ENCODE peak calls at places on chromosomes 6 and 20, in eight cellular contexts. Y, B, M, E, D, W, X and G are unnamed samples.

GRCh38 chr6:89414215-89414614 is 2.1 kb upstream of the RRAGD start:
- DNase-seq in E (no peak), D (no peak), Y (peak), W (no peak), M (no peak), X (no peak), B (no peak), G (no peak)

GRCh38 chr6:45076217-45076616 is 251.9 kb upstream of the RUNX2 start:
- DNase-seq in M (no peak), X (peak), E (peak), B (no peak), D (no peak), Y (no peak), W (no peak), G (no peak)

GRCh38 chr20:38167851-38168760 is 3.0 kb upstream of the TGM2 start:
- DNase-seq in Y (peak), B (peak), D (no peak), X (peak), E (peak), M (peak), W (no peak), G (no peak)

GRCh38 chr20:23375827-23376226 is 13.8 kb downstream of the GZF1 start:
- DNase-seq in Y (no peak), E (no peak), W (no peak), X (no peak), D (no peak), B (no peak), M (no peak), G (no peak)

GRCh38 chr6:71768356-71768755 is 118.0 kb upstream of the RIMS1 start:
- DNase-seq in W (no peak), Y (no peak), X (no peak), B (no peak), M (no peak), E (no peak), D (no peak), G (no peak)

GRCh38 chr6:36127462-36128016 is 2.8 kb upstream of the MAPK13 start:
- DNase-seq in B (peak), Y (peak), E (peak), W (no peak), X (peak), M (no peak), D (no peak), G (no peak)

GRCh38 chr6:135180458-135181332 is at the start of gene MYB:
- DNase-seq in B (peak), E (peak), D (no peak), X (peak), Y (peak), W (no peak), M (no peak), G (no peak)

GRCh38 chr6:125101656-125102055 is 51.9 kb upstream of the TPD52L1 start:
- DNase-seq in X (peak), Y (no peak), M (no peak), B (no peak), W (no peak), D (no peak), E (no peak), G (no peak)

GRCh38 chr6:157954150-157955117 is 27.2 kb upstream of the SYNJ2 start:
- DNase-seq in E (peak), D (no peak), W (no peak), B (peak), Y (peak), M (no peak), X (peak), G (no peak)

GRCh38 chr20:19968488-19969073 is 48.6 kb upstream of the NAA20 start:
- DNase-seq in B (peak), D (no peak), E (no peak), W (no peak), X (no peak), M (no peak), Y (no peak), G (no peak)

GRCh38 chr6:88749849-88750248 is 213.6 kb downstream of the RNGTT start:
- DNase-seq in Y (no peak), D (no peak), M (no peak), X (no peak), B (no peak), E (no peak), W (no peak), G (no peak)

GRCh38 chr6:142693446-142693845 is 251.5 kb downstream of the HIVEP2 start:
- DNase-seq in W (no peak), D (no peak), M (no peak), Y (no peak), B (peak), E (peak), X (peak), G (no peak)

GRCh38 chr6:130322673-130323268 is 43.0 kb upstream of the TMEM200A start:
- DNase-seq in E (peak), B (peak), M (no peak), X (peak), W (no peak), Y (peak), D (no peak), G (no peak)

GRCh38 chr6:97626586-97627441 is 343.8 kb upstream of the MMS22L start:
- DNase-seq in M (no peak), W (no peak), E (no peak), Y (peak), D (no peak), B (no peak), X (peak), G (no peak)

GRCh38 chr6:134315189-134315588 is 2.7 kb downstream of the SGK1 start:
- DNase-seq in E (no peak), D (no peak), Y (no peak), W (no peak), M (no peak), B (no peak), X (no peak), G (no peak)

GRCh38 chr6:68639826-68640505 is 4.9 kb downstream of the ADGRB3 start:
- DNase-seq in E (peak), D (no peak), M (no peak), Y (no peak), X (no peak), B (no peak), W (no peak), G (no peak)

GRCh38 chr20:62953167-62953838 is 794 bp downstream of the SLC17A9 start:
- DNase-seq in Y (peak), E (no peak), B (no peak), X (peak), D (no peak), W (no peak), M (no peak), G (no peak)

GRCh38 chr6:170143401-170144150 is 147.3 kb downstream of the DLL1 start:
- DNase-seq in X (no peak), M (no peak), D (no peak), B (no peak), E (no peak), W (no peak), Y (no peak), G (no peak)

GRCh38 chr20:54468082-54468481 is 7.3 kb upstream of the DOK5 start:
- DNase-seq in D (no peak), Y (no peak), X (peak), W (no peak), E (peak), M (no peak), B (no peak), G (no peak)

GRCh38 chr20:4902788-4903187 is 98.5 kb downstream of the SLC23A2 start:
- DNase-seq in Y (no peak), D (no peak), E (no peak), B (no peak), M (no peak), W (no peak), X (no peak), G (no peak)

GRCh38 chr6:53803081-53803860 is 8.5 kb downstream of the LRRC1 start:
- DNase-seq in W (no peak), X (no peak), D (no peak), M (no peak), Y (no peak), B (no peak), E (no peak), G (no peak)

GRCh38 chr20:46757135-46757534 is 47.7 kb downstream of the SLC2A10 start:
- DNase-seq in D (no peak), M (no peak), E (no peak), B (no peak), X (no peak), W (no peak), Y (no peak), G (no peak)

GRCh38 chr6:66396145-66396544 is 689.1 kb upstream of the EYS start:
- DNase-seq in X (no peak), W (no peak), B (no peak), E (no peak), Y (no peak), M (no peak), D (no peak), G (no peak)

GRCh38 chr6:91611190-91611589 is 1024.3 kb upstream of the MAP3K7 start:
- DNase-seq in Y (no peak), W (no peak), E (no peak), D (no peak), B (no peak), X (no peak), M (no peak), G (no peak)

GRCh38 chr6:91608428-91608827 is 1021.6 kb upstream of the MAP3K7 start:
- DNase-seq in D (no peak), M (no peak), E (no peak), Y (no peak), B (no peak), X (no peak), W (no peak), G (no peak)

GRCh38 chr6:91613481-91613880 is 1026.6 kb upstream of the MAP3K7 start:
- DNase-seq in X (no peak), W (no peak), M (no peak), B (no peak), D (no peak), Y (no peak), E (no peak), G (no peak)
- H3K27ac ChIP-seq in X (no peak), W (no peak), M (no peak), B (no peak), D (no peak), Y (no peak), E (no peak), G (no peak)

DNA sequence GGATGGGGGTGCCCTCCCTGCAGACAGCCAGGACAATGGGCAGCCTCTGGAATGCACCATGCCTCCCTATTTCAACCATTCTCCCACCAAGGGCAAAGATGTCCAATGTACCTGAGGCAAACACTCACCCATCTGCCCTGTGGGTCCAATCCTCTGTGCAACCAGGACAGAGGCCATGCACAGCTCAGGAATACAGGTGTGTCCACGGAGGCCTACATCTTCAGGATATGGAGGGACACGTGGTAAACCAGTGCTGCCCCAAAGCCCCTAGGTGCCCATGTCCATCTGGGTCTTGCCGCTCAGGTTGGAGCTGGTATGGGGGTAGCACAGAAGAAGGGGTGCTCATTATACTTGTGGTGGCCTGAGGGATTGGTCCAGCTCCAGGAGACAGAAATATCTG is 20.4 kb upstream of the TAF8 start:
- DNase-seq in X (no peak), W (no peak), M (no peak), D (no peak), E (no peak), B (no peak), Y (no peak), G (no peak)
- H3K27ac ChIP-seq in X (no peak), W (no peak), M (no peak), D (no peak), E (peak), B (no peak), Y (peak), G (no peak)

GRCh38 chr6:82113231-82113630 is 134.3 kb downstream of the IBTK start:
- DNase-seq in Y (no peak), W (no peak), E (no peak), M (no peak), B (no peak), X (no peak), D (no peak), G (no peak)
- H3K27ac ChIP-seq in Y (no peak), W (no peak), E (no peak), M (no peak), B (no peak), X (no peak), D (no peak), G (no peak)

GRCh38 chr6:43714311-43715055 is 26.9 kb upstream of the MRPS18A start:
- DNase-seq in Y (peak), W (no peak), E (peak), B (no peak), M (no peak), X (peak), D (no peak), G (no peak)

GRCh38 chr6:43715056-43715788 is 27.6 kb upstream of the MRPS18A start:
- DNase-seq in E (no peak), W (no peak), X (no peak), D (no peak), Y (no peak), B (no peak), M (no peak), G (no peak)

GRCh38 chr6:43717822-43718221 is 30.2 kb upstream of the MRPS18A start:
- DNase-seq in W (no peak), M (no peak), B (no peak), X (no peak), D (no peak), E (no peak), Y (no peak), G (no peak)

GRCh38 chr6:43717389-43717788 is 29.8 kb upstream of the MRPS18A start:
- DNase-seq in W (no peak), M (no peak), Y (no peak), B (no peak), X (no peak), E (no peak), D (no peak), G (no peak)

GRCh38 chr6:43716099-43716498 is 28.5 kb upstream of the MRPS18A start:
- DNase-seq in E (peak), W (no peak), M (no peak), B (no peak), X (no peak), D (no peak), Y (peak), G (no peak)
- H3K27ac ChIP-seq in E (no peak), W (peak), M (no peak), B (no peak), X (no peak), D (no peak), Y (peak), G (no peak)

GRCh38 chr6:23173231-23173630 is 603.9 kb downstream of the HDGFL1 start:
- DNase-seq in M (peak), W (no peak), E (peak), D (no peak), B (peak), Y (no peak), X (peak), G (peak)

GRCh38 chr6:23176883-23177282 is 607.5 kb downstream of the HDGFL1 start:
- DNase-seq in W (no peak), M (no peak), B (no peak), Y (peak), E (no peak), X (peak), D (no peak), G (no peak)

GRCh38 chr6:23176471-23176870 is 607.1 kb downstream of the HDGFL1 start:
- DNase-seq in E (no peak), M (no peak), Y (no peak), D (no peak), W (no peak), B (no peak), X (no peak), G (no peak)

GRCh38 chr6:23174781-23175361 is 605.5 kb downstream of the HDGFL1 start:
- DNase-seq in Y (no peak), E (peak), M (peak), B (peak), D (no peak), W (no peak), X (peak), G (peak)

GRCh38 chr6:23175391-23175790 is 606.0 kb downstream of the HDGFL1 start:
- DNase-seq in E (peak), M (no peak), B (no peak), Y (no peak), W (no peak), D (no peak), X (peak), G (no peak)
- H3K27ac ChIP-seq in E (no peak), M (peak), B (no peak), Y (no peak), W (no peak), D (no peak), X (peak), G (peak)

GRCh38 chr6:3820563-3820962 is 28.6 kb upstream of the FAM50B start:
- DNase-seq in W (no peak), B (no peak), E (no peak), M (no peak), X (peak), D (no peak), Y (no peak), G (no peak)
- H3K27ac ChIP-seq in W (peak), B (no peak), E (no peak), M (no peak), X (no peak), D (no peak), Y (peak), G (no peak)